ENCODE peak calls at places on chromosomes 4 and X, in six cellular contexts. L is CD4-positive, alpha-beta memory T cell; R is cardiac muscle cell; O is ascending aorta; G is transverse colon; F is aorta. C is an unnamed sample. For H3K9me3, the result is how much of the 10 kb centered on the place peaks cover.

GRCh38 chrX:64187762-64188150 is 17.8 kb downstream of the AMER1 start:
- DNase-seq in L (no peak), R (no peak), O (no peak), G (no peak), F (no peak), C (no peak)

GRCh38 chr4:36532670-36533373 is 251.4 kb downstream of the DTHD1 start:
- DNase-seq in L (no peak), R (no peak), O (no peak), G (no peak), F (no peak), C (no peak)

GRCh38 chrX:108313662-108314061 is 124.6 kb downstream of the COL4A6 start:
- DNase-seq in L (no peak), R (no peak), O (no peak), G (no peak), F (no peak), C (no peak)

GRCh38 chr4:86358176-86358701 is 1.6 kb downstream of the MAPK10 start:
- DNase-seq in L (no peak), R (peak), O (no peak), G (no peak), F (no peak), C (no peak)

GRCh38 chr4:128364565-128364964 is 77.0 kb upstream of the PGRMC2 start:
- DNase-seq in L (no peak), R (no peak), O (no peak), G (no peak), F (no peak), C (no peak)

GRCh38 chr4:46123872-46124755 is at the start of gene GABRG1:
- DNase-seq in L (no peak), R (peak), O (no peak), G (no peak), F (no peak), C (no peak)

GRCh38 chrX:40975951-40976350 is 109.3 kb upstream of the USP9X start:
- DNase-seq in L (no peak), R (no peak), O (no peak), G (no peak), F (no peak), C (no peak)

GRCh38 chrX:114800719-114801118 is 216.7 kb downstream of the IL13RA2 start:
- DNase-seq in L (no peak), R (no peak), O (no peak), G (no peak), F (no peak), C (no peak)

GRCh38 chrX:85499400-85499799 is 119.9 kb upstream of the POF1B start:
- DNase-seq in L (no peak), R (no peak), O (no peak), G (no peak), F (no peak), C (no peak)

GRCh38 chr4:74758521-74758920 is 35.8 kb downstream of the BTC start:
- DNase-seq in L (no peak), R (no peak), O (no peak), G (no peak), F (no peak), C (no peak)

GRCh38 chr4:184807797-184808718 is 17.7 kb downstream of the ACSL1 start:
- DNase-seq in L (no peak), R (peak), O (no peak), G (no peak), F (no peak), C (no peak)

GRCh38 chr4:162497564-162498167 is 333.9 kb upstream of the FSTL5 start:
- DNase-seq in L (no peak), R (peak), O (no peak), G (no peak), F (no peak), C (peak)

GRCh38 chrX:130772313-130773140 is 130.5 kb downstream of the ENOX2 start:
- DNase-seq in L (no peak), R (peak), O (no peak), G (no peak), F (no peak), C (no peak)

GRCh38 chrX:100083146-100083715 is 326.8 kb downstream of the PCDH19 start:
- DNase-seq in L (no peak), R (no peak), O (no peak), G (no peak), F (no peak), C (no peak)

GRCh38 chrX:151384807-151385206 is 12.2 kb upstream of the VMA21 start:
- DNase-seq in L (no peak), R (no peak), O (no peak), G (no peak), F (no peak), C (no peak)

GRCh38 chrX:123392921-123393320 is 208.8 kb downstream of the GRIA3 start:
- DNase-seq in L (no peak), R (no peak), O (no peak), G (no peak), F (no peak), C (no peak)

GRCh38 chrX:69126642-69127041 is 38.6 kb downstream of the PJA1 start:
- DNase-seq in L (no peak), R (no peak), O (no peak), G (no peak), F (no peak), C (no peak)

GRCh38 chr4:14871676-14872430 is 130.4 kb upstream of the CPEB2 start:
- DNase-seq in L (no peak), R (peak), O (no peak), G (peak), F (peak), C (peak)

GRCh38 chrX:144768540-144768939 is 478.8 kb upstream of the SPANXN1 start:
- DNase-seq in L (no peak), R (no peak), O (no peak), G (no peak), F (no peak), C (no peak)

GRCh38 chr4:1465173-1466033 is 59.2 kb upstream of the NKX1-1 start:
- DNase-seq in L (no peak), R (no peak), O (no peak), G (no peak), F (no peak), C (peak)

GRCh38 chr4:82524570-82525152 is 37.1 kb downstream of the TMEM150C start:
- DNase-seq in L (no peak), R (no peak), O (no peak), G (no peak), F (no peak), C (peak)

GRCh38 chr4:16082424-16083216 is 1.2 kb downstream of the PROM1 start:
- DNase-seq in L (no peak), R (peak), O (no peak), G (peak), F (peak), C (peak)

GRCh38 chrX:12360389-12360788 is 222.1 kb downstream of the FRMPD4 start:
- DNase-seq in L (no peak), R (no peak), O (no peak), G (no peak), F (no peak), C (no peak)

GRCh38 chrX:124231454-124231853 is 101.0 kb upstream of the TEX13D start:
- DNase-seq in L (no peak), R (no peak), O (no peak), G (no peak), F (no peak), C (no peak)

GRCh38 chr4:104752337-104752736 is 257.6 kb upstream of the CXXC4 start:
- DNase-seq in L (no peak), R (no peak), O (no peak), G (no peak), F (no peak), C (no peak)

GRCh38 chr4:79584902-79585301 is 176.9 kb upstream of the GK2 start:
- DNase-seq in L (no peak), R (no peak), O (no peak), G (no peak), F (no peak), C (no peak)

GRCh38 chr4:79869597-79870336 is 203.3 kb downstream of the ANTXR2 start:
- DNase-seq in L (no peak), R (peak), O (no peak), G (no peak), F (no peak), C (no peak)

GRCh38 chr4:177236889-177237288 is 72.8 kb upstream of the NEIL3 start:
- DNase-seq in L (no peak), R (no peak), O (no peak), G (no peak), F (no peak), C (no peak)

GRCh38 chr4:3447431-3448395 is 5.9 kb downstream of the HGFAC start:
- DNase-seq in L (no peak), R (no peak), O (no peak), G (no peak), F (no peak), C (no peak)

GRCh38 chr4:86977621-86978184 is 42.9 kb downstream of the AFF1 start:
- DNase-seq in L (no peak), R (no peak), O (no peak), G (peak), F (no peak), C (peak)

GRCh38 chrX:84340981-84341380 is 153.0 kb upstream of the RPS6KA6 start:
- DNase-seq in L (no peak), R (no peak), O (no peak), G (no peak), F (no peak), C (no peak)

GRCh38 chr4:176286728-176287127 is 17.7 kb upstream of the ASB5 start:
- DNase-seq in L (no peak), R (no peak), O (no peak), G (no peak), F (no peak), C (no peak)

GRCh38 chrX:152136312-152136711 is 2.1 kb downstream of the MAGEA10 start:
- DNase-seq in L (no peak), R (no peak), O (no peak), G (no peak), F (no peak), C (no peak)

GRCh38 chr4:172975651-172976229 is 192.9 kb upstream of the GALNT7 start:
- DNase-seq in L (no peak), R (no peak), O (no peak), G (no peak), F (no peak), C (no peak)

DNA sequence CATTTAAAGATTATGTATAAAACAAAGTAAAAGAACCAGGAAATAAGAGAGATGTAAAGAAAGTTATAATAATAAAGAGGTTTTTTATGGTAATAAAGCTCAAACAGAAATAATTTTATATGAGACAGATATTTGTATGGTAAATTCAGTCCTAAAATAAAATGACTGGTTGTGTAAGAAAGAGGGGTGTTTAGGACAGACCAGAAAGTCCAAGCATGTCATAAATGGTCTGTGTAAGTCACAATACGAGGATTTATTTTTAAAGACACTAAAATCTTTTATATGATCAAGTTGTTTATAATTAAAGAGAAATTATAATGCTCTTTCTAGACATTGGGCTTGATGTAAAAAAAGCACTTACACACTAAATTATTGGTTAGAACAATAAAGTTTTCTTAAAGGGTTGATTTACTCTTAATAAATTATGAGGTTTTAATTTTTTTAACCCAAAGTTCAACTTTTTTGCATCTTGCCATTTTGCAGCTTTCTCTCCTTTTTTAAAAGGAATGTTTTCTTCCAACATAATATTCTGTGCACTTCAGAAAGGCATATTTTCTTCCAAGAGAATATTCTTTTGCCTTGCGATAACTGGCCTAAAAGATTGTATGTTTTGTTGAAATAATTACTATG is 61.9 kb upstream of the TCEAL2 start:
- DNase-seq in L (no peak), R (no peak), O (no peak), G (no peak), F (no peak), C (no peak)
- H3K9me3 ChIP-seq in L (under half), R (under half), O (under half), G (under half), F (under half), C (under half)

GRCh38 chr4:57945298-57945697 is 835.1 kb upstream of the IGFBP7 start:
- DNase-seq in L (no peak), R (no peak), O (no peak), G (no peak), F (no peak), C (no peak)

DNA sequence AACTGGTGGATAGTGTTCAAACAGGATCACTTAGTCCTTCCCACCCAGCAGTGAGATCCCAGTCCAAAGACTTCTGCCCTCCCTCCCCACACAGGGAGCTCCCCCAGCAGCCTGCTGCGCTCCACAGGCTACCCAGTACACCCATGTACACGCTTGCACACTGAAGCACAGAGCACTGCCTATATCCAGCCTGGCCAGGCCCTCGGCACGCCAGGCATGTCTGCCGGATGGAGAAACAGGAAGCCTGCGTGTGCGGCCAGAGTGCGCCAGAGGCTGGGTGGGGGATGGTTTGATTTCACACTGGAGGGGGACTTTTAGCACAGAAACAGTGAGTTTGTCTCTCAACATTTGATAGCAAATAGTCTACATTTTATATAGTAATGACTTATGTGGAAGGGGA is 833.5 kb upstream of the IGFBP7 start:
- DNase-seq in L (no peak), R (no peak), O (no peak), G (no peak), F (peak), C (no peak)
- H3K9me3 ChIP-seq in L (under half), R (under half), O (under half), G (under half), F (under half), C (under half)

DNA sequence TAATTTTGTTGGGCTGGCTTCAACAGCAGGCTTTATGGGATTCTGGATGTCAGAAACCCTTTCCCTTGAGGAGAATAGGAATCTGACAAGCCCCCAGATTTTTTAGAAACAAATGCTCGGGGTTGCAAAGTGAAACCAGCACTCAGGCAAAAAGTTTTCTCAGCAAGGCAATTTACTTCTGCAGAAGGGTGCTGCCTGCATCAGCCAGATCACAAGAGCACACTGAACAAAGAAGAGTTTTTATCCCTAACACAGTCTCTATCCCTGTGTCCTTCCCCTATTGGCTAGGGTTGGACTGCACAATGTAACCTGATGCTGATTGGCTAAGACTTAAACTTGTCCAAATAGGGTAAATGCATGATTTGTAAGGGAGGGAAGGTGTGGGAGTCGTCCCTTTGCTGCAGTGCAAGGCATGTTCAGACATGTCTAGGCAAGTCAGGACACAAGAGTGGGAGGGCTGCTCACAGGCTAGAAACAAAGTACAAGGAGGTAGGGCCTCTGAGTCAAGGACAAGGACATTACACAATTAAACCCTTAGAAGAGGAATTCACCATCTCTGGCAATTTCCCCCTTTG is 175.8 kb downstream of the CCNG2 start:
- DNase-seq in L (no peak), R (no peak), O (no peak), G (no peak), F (no peak), C (no peak)
- H3K9me3 ChIP-seq in L (under half), R (under half), O (under half), G (under half), F (under half), C (under half)

GRCh38 chrX:139784788-139785187 is 76.8 kb upstream of the MCF2 start:
- DNase-seq in L (no peak), R (no peak), O (no peak), G (no peak), F (no peak), C (no peak)

GRCh38 chrX:139783959-139784358 is 76.0 kb upstream of the MCF2 start:
- DNase-seq in L (no peak), R (no peak), O (no peak), G (no peak), F (no peak), C (no peak)

DNA sequence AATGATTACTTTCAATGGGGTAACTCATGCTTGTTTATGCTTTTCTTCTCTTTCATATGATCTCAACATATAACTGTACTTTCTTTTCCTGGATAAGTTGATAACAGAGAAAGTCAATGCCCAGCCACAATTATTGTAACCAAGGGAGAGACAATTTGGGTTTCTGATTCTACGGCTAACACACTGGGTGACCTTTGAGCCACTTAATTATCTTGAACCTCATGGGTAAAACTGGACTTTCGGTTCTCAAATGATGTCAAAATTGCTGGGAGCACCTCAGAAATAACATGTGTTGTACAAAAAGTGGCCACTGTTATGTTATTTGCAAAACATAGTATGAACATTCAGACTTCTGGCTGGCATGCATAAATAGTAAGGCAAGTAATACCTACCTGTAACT is 79.6 kb upstream of the MCF2 start:
- DNase-seq in L (no peak), R (no peak), O (no peak), G (no peak), F (no peak), C (no peak)
- H3K9me3 ChIP-seq in L (under half), R (under half), O (under half), G (under half), F (under half), C (under half)

DNA sequence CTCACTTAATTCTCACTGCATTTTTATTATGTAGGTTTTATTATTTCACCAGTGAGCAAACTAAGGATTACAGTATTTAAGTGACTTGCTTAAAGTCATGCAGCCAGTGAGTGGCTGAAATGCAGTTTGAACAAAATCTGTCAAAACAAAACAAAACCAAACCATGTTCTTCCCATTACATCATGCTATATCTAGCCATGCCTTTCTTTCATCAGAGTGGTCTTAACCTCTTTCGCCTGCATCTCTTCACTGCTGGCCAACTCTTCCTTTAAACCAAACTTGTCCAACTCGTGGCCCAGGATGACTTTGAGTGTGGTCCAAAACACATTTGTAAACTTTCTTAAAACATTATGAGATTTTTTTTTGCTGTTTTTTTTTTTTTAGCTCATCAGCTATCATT is 223.2 kb downstream of the PCDH7 start:
- DNase-seq in L (no peak), R (no peak), O (no peak), G (no peak), F (no peak), C (no peak)
- H3K9me3 ChIP-seq in L (under half), R (under half), O (under half), G (under half), F (under half), C (under half)

GRCh38 chr4:133149364-133149695 is 236 bp downstream of the PCDH10 start:
- DNase-seq in L (no peak), R (no peak), O (no peak), G (no peak), F (no peak), C (no peak)
- H3K9me3 ChIP-seq in L (under half), R (under half), O (under half), G (under half), F (under half), C (under half)

DNA sequence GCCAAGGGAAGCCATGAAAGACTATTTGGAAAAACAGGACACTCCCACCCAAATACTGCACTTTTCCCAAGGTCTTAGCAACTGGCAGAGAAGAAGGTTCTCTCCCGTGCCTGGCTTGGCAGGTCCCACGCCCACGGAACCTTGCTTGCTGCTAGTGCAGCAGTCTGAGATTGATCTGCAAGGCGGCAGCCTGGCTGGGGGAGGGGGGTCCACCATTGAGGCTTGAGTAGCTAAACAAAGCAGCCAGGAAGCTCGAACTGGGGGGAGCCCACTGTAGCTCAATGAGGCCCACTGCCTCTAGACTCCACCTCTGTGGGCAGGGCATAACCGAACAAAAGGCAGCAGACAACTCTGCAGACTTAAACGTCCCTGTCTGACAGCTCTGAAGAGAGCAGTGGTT is 91.3 kb upstream of the TRPC5OS start:
- DNase-seq in L (no peak), R (no peak), O (no peak), G (no peak), F (no peak), C (no peak)
- H3K9me3 ChIP-seq in L (under half), R (under half), O (under half), G (under half), F (under half), C (under half)

GRCh38 chrX:76920621-76921020 is 493.1 kb downstream of the MAGEE1 start:
- DNase-seq in L (no peak), R (no peak), O (no peak), G (no peak), F (no peak), C (no peak)
- H3K9me3 ChIP-seq in L (under half), R (under half), O (under half), G (under half), F (under half), C (under half)

GRCh38 chr4:29278580-29278979 is 1441.6 kb upstream of the PCDH7 start:
- DNase-seq in L (no peak), R (no peak), O (no peak), G (no peak), F (no peak), C (no peak)

GRCh38 chr4:29276150-29276549 is 1444.0 kb upstream of the PCDH7 start:
- DNase-seq in L (no peak), R (no peak), O (no peak), G (no peak), F (no peak), C (no peak)

DNA sequence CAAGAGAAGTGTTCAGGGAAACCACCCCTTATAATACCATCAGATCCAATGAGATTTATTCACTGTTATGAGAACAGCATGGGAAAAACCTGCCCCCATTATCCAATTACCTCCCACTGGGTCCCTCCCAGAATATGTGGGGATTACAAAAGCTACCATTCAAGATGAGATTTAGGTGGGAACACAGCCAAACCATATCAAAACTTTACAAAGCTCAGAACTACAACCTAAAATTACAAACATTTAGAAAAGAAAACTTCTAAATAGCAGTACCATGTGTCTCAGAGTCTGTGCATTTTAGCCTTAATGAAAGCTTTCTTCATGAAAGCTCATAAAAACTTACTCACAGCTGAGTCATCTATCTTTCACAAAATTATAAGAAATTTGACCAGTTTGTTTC is 1442.8 kb upstream of the PCDH7 start:
- DNase-seq in L (no peak), R (no peak), O (no peak), G (no peak), F (no peak), C (no peak)
- H3K9me3 ChIP-seq in L (under half), R (under half), O (under half), G (under half), F (under half), C (under half)